ENCODE peak calls at places on chromosome 10, in four cellular contexts. One of them, this sample, is unnamed.

GRCh38 chr10:80461208-80462183 is 7.4 kb downstream of the TSPAN14 start:
- DNase-seq in SJSA1: no peak
- DNase-seq in progenitor cell of endocrine pancreas: no peak
- DNase-seq in neural progenitor cell: no peak
- DNase-seq in this sample: no peak

GRCh38 chr10:78332699-78333098 is 299.0 kb downstream of the RPS24 start:
- DNase-seq in SJSA1: no peak
- DNase-seq in progenitor cell of endocrine pancreas: no peak
- DNase-seq in neural progenitor cell: no peak
- DNase-seq in this sample: no peak

GRCh38 chr10:117240730-117241529 is at the start of gene SLC18A2:
- DNase-seq in SJSA1: no peak
- DNase-seq in progenitor cell of endocrine pancreas: no peak
- DNase-seq in neural progenitor cell: peak
- DNase-seq in this sample: no peak

GRCh38 chr10:80275756-80276155 is 13.7 kb downstream of the MAT1A start:
- DNase-seq in SJSA1: no peak
- DNase-seq in progenitor cell of endocrine pancreas: no peak
- DNase-seq in neural progenitor cell: no peak
- DNase-seq in this sample: no peak

GRCh38 chr10:7304110-7304509 is 106.7 kb downstream of the SFMBT2 start:
- DNase-seq in SJSA1: no peak
- DNase-seq in progenitor cell of endocrine pancreas: no peak
- DNase-seq in neural progenitor cell: no peak
- DNase-seq in this sample: no peak

GRCh38 chr10:26839966-26840627 is 20.7 kb downstream of the ABI1 start:
- DNase-seq in SJSA1: no peak
- DNase-seq in progenitor cell of endocrine pancreas: no peak
- DNase-seq in neural progenitor cell: no peak
- DNase-seq in this sample: no peak

GRCh38 chr10:116892873-116893685 is 43.8 kb downstream of the ENO4 start:
- DNase-seq in SJSA1: no peak
- DNase-seq in progenitor cell of endocrine pancreas: no peak
- DNase-seq in neural progenitor cell: peak
- DNase-seq in this sample: no peak

GRCh38 chr10:35792301-35792700 is 150.2 kb upstream of the FZD8 start:
- DNase-seq in SJSA1: no peak
- DNase-seq in progenitor cell of endocrine pancreas: no peak
- DNase-seq in neural progenitor cell: no peak
- DNase-seq in this sample: no peak

GRCh38 chr10:15123749-15124184 is 26.6 kb downstream of the RPP38 start:
- DNase-seq in SJSA1: no peak
- DNase-seq in progenitor cell of endocrine pancreas: no peak
- DNase-seq in neural progenitor cell: no peak
- DNase-seq in this sample: no peak

GRCh38 chr10:112898540-112899395 is 51.3 kb upstream of the TCF7L2 start:
- DNase-seq in SJSA1: no peak
- DNase-seq in progenitor cell of endocrine pancreas: peak
- DNase-seq in neural progenitor cell: peak
- DNase-seq in this sample: peak

GRCh38 chr10:63496561-63496960 is 24.6 kb upstream of the REEP3 start:
- DNase-seq in SJSA1: no peak
- DNase-seq in progenitor cell of endocrine pancreas: no peak
- DNase-seq in neural progenitor cell: no peak
- DNase-seq in this sample: no peak

GRCh38 chr10:88928254-88928653 is 24.3 kb downstream of the ACTA2 start:
- DNase-seq in SJSA1: no peak
- DNase-seq in progenitor cell of endocrine pancreas: no peak
- DNase-seq in neural progenitor cell: no peak
- DNase-seq in this sample: no peak

GRCh38 chr10:11178606-11179221 is 161.0 kb downstream of the CELF2 start:
- DNase-seq in SJSA1: no peak
- DNase-seq in progenitor cell of endocrine pancreas: no peak
- DNase-seq in neural progenitor cell: no peak
- DNase-seq in this sample: no peak

GRCh38 chr10:129332476-129332875 is 134.6 kb upstream of the MGMT start:
- DNase-seq in SJSA1: no peak
- DNase-seq in progenitor cell of endocrine pancreas: no peak
- DNase-seq in neural progenitor cell: peak
- DNase-seq in this sample: peak

GRCh38 chr10:111936143-111936542 is 247.4 kb downstream of the GPAM start:
- DNase-seq in SJSA1: no peak
- DNase-seq in progenitor cell of endocrine pancreas: no peak
- DNase-seq in neural progenitor cell: no peak
- DNase-seq in this sample: no peak

GRCh38 chr10:35949820-35950219 is 307.7 kb upstream of the FZD8 start:
- DNase-seq in SJSA1: no peak
- DNase-seq in progenitor cell of endocrine pancreas: no peak
- DNase-seq in neural progenitor cell: peak
- DNase-seq in this sample: no peak

GRCh38 chr10:78543749-78544446 is 510.2 kb downstream of the RPS24 start:
- DNase-seq in SJSA1: peak
- DNase-seq in progenitor cell of endocrine pancreas: no peak
- DNase-seq in neural progenitor cell: peak
- DNase-seq in this sample: no peak

GRCh38 chr10:77490915-77491314 is 146.7 kb downstream of the KCNMA1 start:
- DNase-seq in SJSA1: no peak
- DNase-seq in progenitor cell of endocrine pancreas: no peak
- DNase-seq in neural progenitor cell: no peak
- DNase-seq in this sample: no peak

GRCh38 chr10:78381072-78381471 is 347.4 kb downstream of the RPS24 start:
- DNase-seq in SJSA1: no peak
- DNase-seq in progenitor cell of endocrine pancreas: no peak
- DNase-seq in neural progenitor cell: peak
- DNase-seq in this sample: no peak

GRCh38 chr10:130403153-130403890 is 267.1 kb downstream of the GLRX3 start:
- DNase-seq in SJSA1: no peak
- DNase-seq in progenitor cell of endocrine pancreas: no peak
- DNase-seq in neural progenitor cell: no peak
- DNase-seq in this sample: no peak

GRCh38 chr10:7300327-7300726 is 110.5 kb downstream of the SFMBT2 start:
- DNase-seq in SJSA1: no peak
- DNase-seq in progenitor cell of endocrine pancreas: no peak
- DNase-seq in neural progenitor cell: no peak
- DNase-seq in this sample: no peak

GRCh38 chr10:30116254-30116573 is 56.8 kb upstream of the JCAD start:
- DNase-seq in SJSA1: no peak
- DNase-seq in progenitor cell of endocrine pancreas: no peak
- DNase-seq in neural progenitor cell: no peak
- DNase-seq in this sample: no peak

GRCh38 chr10:79081353-79082034 is 12.7 kb downstream of the ZMIZ1 start:
- DNase-seq in SJSA1: peak
- DNase-seq in progenitor cell of endocrine pancreas: no peak
- DNase-seq in neural progenitor cell: no peak
- DNase-seq in this sample: no peak

GRCh38 chr10:63504145-63504881 is 16.9 kb upstream of the REEP3 start:
- DNase-seq in SJSA1: no peak
- DNase-seq in progenitor cell of endocrine pancreas: no peak
- DNase-seq in neural progenitor cell: no peak
- DNase-seq in this sample: peak

GRCh38 chr10:43170491-43170890 is 32.2 kb downstream of the CSGALNACT2 start:
- DNase-seq in SJSA1: no peak
- DNase-seq in progenitor cell of endocrine pancreas: no peak
- DNase-seq in neural progenitor cell: no peak
- DNase-seq in this sample: no peak

GRCh38 chr10:113997428-113997827 is 46.2 kb upstream of the ADRB1 start:
- DNase-seq in SJSA1: no peak
- DNase-seq in progenitor cell of endocrine pancreas: no peak
- DNase-seq in neural progenitor cell: no peak
- DNase-seq in this sample: no peak

GRCh38 chr10:124482876-124483275 is 21.3 kb downstream of the LHPP start:
- DNase-seq in SJSA1: no peak
- DNase-seq in progenitor cell of endocrine pancreas: no peak
- DNase-seq in neural progenitor cell: no peak
- DNase-seq in this sample: no peak

GRCh38 chr10:117318909-117319308 is 56.3 kb downstream of the PDZD8 start:
- DNase-seq in SJSA1: no peak
- DNase-seq in progenitor cell of endocrine pancreas: no peak
- DNase-seq in neural progenitor cell: no peak
- DNase-seq in this sample: no peak

GRCh38 chr10:30581779-30582380 is 47.7 kb downstream of the LYZL2 start:
- DNase-seq in SJSA1: peak
- DNase-seq in progenitor cell of endocrine pancreas: no peak
- DNase-seq in neural progenitor cell: peak
- DNase-seq in this sample: peak

This sample was measured in Caco-2.